ENCODE peak calls at places on chromosomes 1 and 21, in four cellular contexts. One of them, this sample, is unnamed.

GRCh38 chr1:31064685-31065309 is 720 bp downstream of the PUM1 start:
- DNase-seq in breast epithelium: no peak
- DNase-seq in adrenal gland: no peak
- DNase-seq in body of pancreas: peak; percentile 23
- DNase-seq in this sample: peak; percentile 81

GRCh38 chr1:78601068-78601467 is 19.2 kb upstream of the IFI44L start:
- DNase-seq in body of pancreas: no peak
- DNase-seq in breast epithelium: no peak
- DNase-seq in adrenal gland: no peak
- DNase-seq in this sample: no peak

GRCh38 chr1:218666263-218666662 is 321.1 kb downstream of the TGFB2 start:
- DNase-seq in adrenal gland: no peak
- DNase-seq in breast epithelium: no peak
- DNase-seq in body of pancreas: no peak
- DNase-seq in this sample: no peak

GRCh38 chr1:96002969-96003964 is 718.3 kb upstream of the PTBP2 start:
- DNase-seq in breast epithelium: no peak
- DNase-seq in adrenal gland: no peak
- DNase-seq in body of pancreas: no peak
- DNase-seq in this sample: no peak

GRCh38 chr1:52127181-52128175 is 14.4 kb upstream of the ZFYVE9 start:
- DNase-seq in body of pancreas: peak; percentile 65
- DNase-seq in breast epithelium: no peak
- DNase-seq in adrenal gland: peak; percentile 59
- DNase-seq in this sample: no peak

GRCh38 chr1:12433323-12434053 is 184.5 kb downstream of the DHRS3 start:
- DNase-seq in body of pancreas: peak; percentile 53
- DNase-seq in adrenal gland: peak; percentile 69
- DNase-seq in breast epithelium: no peak
- DNase-seq in this sample: no peak

GRCh38 chr1:235601087-235601486 is 48.5 kb downstream of the GNG4 start:
- DNase-seq in breast epithelium: no peak
- DNase-seq in adrenal gland: peak; percentile 63
- DNase-seq in body of pancreas: peak; percentile 8
- DNase-seq in this sample: peak; percentile 47

GRCh38 chr1:89604414-89604735 is 28.5 kb upstream of the LRRC8C start:
- DNase-seq in adrenal gland: no peak
- DNase-seq in breast epithelium: no peak
- DNase-seq in body of pancreas: no peak
- DNase-seq in this sample: no peak

GRCh38 chr1:145936247-145936646 is 9.0 kb upstream of the RBM8A start:
- DNase-seq in adrenal gland: no peak
- DNase-seq in breast epithelium: peak; percentile 61
- DNase-seq in body of pancreas: no peak
- DNase-seq in this sample: no peak

GRCh38 chr1:63453232-63453631 is 69.8 kb downstream of the ITGB3BP start:
- DNase-seq in breast epithelium: no peak
- DNase-seq in adrenal gland: no peak
- DNase-seq in body of pancreas: no peak
- DNase-seq in this sample: no peak

GRCh38 chr1:98030483-98030882 is 109.6 kb upstream of the DPYD start:
- DNase-seq in adrenal gland: no peak
- DNase-seq in breast epithelium: no peak
- DNase-seq in body of pancreas: no peak
- DNase-seq in this sample: no peak

GRCh38 chr1:93471911-93472310 is 24.0 kb downstream of the FNBP1L start:
- DNase-seq in body of pancreas: no peak
- DNase-seq in adrenal gland: no peak
- DNase-seq in breast epithelium: no peak
- DNase-seq in this sample: no peak

GRCh38 chr1:177338376-177338775 is 167.6 kb downstream of the BRINP2 start:
- DNase-seq in breast epithelium: no peak
- DNase-seq in body of pancreas: no peak
- DNase-seq in adrenal gland: no peak
- DNase-seq in this sample: no peak

GRCh38 chr1:112674986-112675727 is 698 bp downstream of the MOV10 start:
- DNase-seq in adrenal gland: peak; percentile 65
- DNase-seq in body of pancreas: peak; percentile 41
- DNase-seq in breast epithelium: no peak
- DNase-seq in this sample: peak; percentile 90

GRCh38 chr1:215188302-215188950 is 105.9 kb downstream of the KCNK2 start:
- DNase-seq in breast epithelium: no peak
- DNase-seq in body of pancreas: no peak
- DNase-seq in adrenal gland: no peak
- DNase-seq in this sample: no peak

GRCh38 chr1:209674957-209675566 is at the start of gene G0S2:
- DNase-seq in adrenal gland: peak; percentile 94
- DNase-seq in body of pancreas: peak; percentile 87
- DNase-seq in breast epithelium: no peak
- DNase-seq in this sample: peak; percentile 91

GRCh38 chr1:68147534-68147933 is 84.8 kb downstream of the WLS start:
- DNase-seq in adrenal gland: no peak
- DNase-seq in breast epithelium: no peak
- DNase-seq in body of pancreas: peak; percentile 44
- DNase-seq in this sample: no peak

GRCh38 chr1:246332078-246332477 is 175.0 kb downstream of the SMYD3 start:
- DNase-seq in body of pancreas: no peak
- DNase-seq in breast epithelium: no peak
- DNase-seq in adrenal gland: no peak
- DNase-seq in this sample: no peak

GRCh38 chr1:154490327-154490726 is 11.7 kb upstream of the TDRD10 start:
- DNase-seq in breast epithelium: no peak
- DNase-seq in adrenal gland: no peak
- DNase-seq in body of pancreas: no peak
- DNase-seq in this sample: no peak

GRCh38 chr1:157113631-157114030 is 14.0 kb upstream of the ETV3L start:
- DNase-seq in body of pancreas: no peak
- DNase-seq in breast epithelium: no peak
- DNase-seq in adrenal gland: no peak
- DNase-seq in this sample: no peak

GRCh38 chr1:222373831-222374603 is 173.9 kb downstream of the HHIPL2 start:
- DNase-seq in breast epithelium: no peak
- DNase-seq in body of pancreas: no peak
- DNase-seq in adrenal gland: no peak
- DNase-seq in this sample: no peak

GRCh38 chr21:31945576-31945975 is 72.8 kb downstream of the HUNK start:
- DNase-seq in breast epithelium: no peak
- DNase-seq in body of pancreas: peak; percentile 19
- DNase-seq in adrenal gland: no peak
- DNase-seq in this sample: no peak

GRCh38 chr1:25971044-25971881 is 26.6 kb downstream of the PAFAH2 start:
- DNase-seq in body of pancreas: no peak
- DNase-seq in adrenal gland: no peak
- DNase-seq in breast epithelium: no peak
- DNase-seq in this sample: no peak

GRCh38 chr1:58401991-58402390 is 144.5 kb downstream of the OMA1 start:
- DNase-seq in adrenal gland: no peak
- DNase-seq in body of pancreas: no peak
- DNase-seq in breast epithelium: no peak
- DNase-seq in this sample: no peak

GRCh38 chr1:179955731-179956130 is 1.1 kb downstream of the CEP350 start:
- DNase-seq in body of pancreas: no peak
- DNase-seq in adrenal gland: no peak
- DNase-seq in breast epithelium: no peak
- DNase-seq in this sample: no peak

GRCh38 chr1:11594222-11594621 is 60.0 kb downstream of the FBXO2 start:
- DNase-seq in adrenal gland: no peak
- DNase-seq in breast epithelium: no peak
- DNase-seq in body of pancreas: no peak
- DNase-seq in this sample: no peak

GRCh38 chr1:55466921-55467320 is 251.8 kb upstream of the USP24 start:
- DNase-seq in adrenal gland: no peak
- DNase-seq in breast epithelium: no peak
- DNase-seq in body of pancreas: no peak
- DNase-seq in this sample: no peak

GRCh38 chr1:1959840-1960479 is 40.9 kb upstream of the TMEM52 start:
- DNase-seq in adrenal gland: peak; percentile 93
- DNase-seq in breast epithelium: peak; percentile 71
- DNase-seq in body of pancreas: peak; percentile 86
- DNase-seq in this sample: peak; percentile 89

GRCh38 chr1:39410915-39411436 is 80.5 kb upstream of the BMP8A start:
- DNase-seq in breast epithelium: peak; percentile 82
- DNase-seq in body of pancreas: peak; percentile 87
- DNase-seq in adrenal gland: peak; percentile 90
- DNase-seq in this sample: peak; percentile 83

DNA sequence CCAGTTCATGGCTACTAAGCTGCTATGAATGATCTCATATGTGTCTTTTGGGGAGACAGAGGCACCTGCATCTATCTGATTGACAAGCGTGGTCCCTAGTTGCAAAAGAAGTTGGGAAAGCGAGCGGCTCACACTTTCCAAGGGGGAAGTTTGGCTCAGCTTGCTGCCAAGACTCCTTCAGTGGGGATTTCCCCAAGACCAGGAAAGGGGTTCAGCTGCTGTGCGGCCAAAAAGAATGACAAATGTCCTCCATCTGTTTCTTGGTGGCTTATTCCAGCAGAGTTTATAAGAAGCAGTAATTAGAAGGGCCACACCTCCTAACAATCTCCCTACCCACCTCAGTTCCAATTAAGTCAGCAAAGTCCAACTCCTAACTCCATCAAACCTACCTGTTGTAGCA is 128.5 kb upstream of the GALNT2 start:
- DNase-seq in adrenal gland: no peak
- DNase-seq in breast epithelium: no peak
- DNase-seq in body of pancreas: no peak
- DNase-seq in this sample: no peak
- TF ChIP-seq POLR2A in adrenal gland: no peak
- TF ChIP-seq POLR2A in breast epithelium: no peak
- TF ChIP-seq POLR2A in body of pancreas: no peak
- TF ChIP-seq POLR2A in this sample: no peak

DNA sequence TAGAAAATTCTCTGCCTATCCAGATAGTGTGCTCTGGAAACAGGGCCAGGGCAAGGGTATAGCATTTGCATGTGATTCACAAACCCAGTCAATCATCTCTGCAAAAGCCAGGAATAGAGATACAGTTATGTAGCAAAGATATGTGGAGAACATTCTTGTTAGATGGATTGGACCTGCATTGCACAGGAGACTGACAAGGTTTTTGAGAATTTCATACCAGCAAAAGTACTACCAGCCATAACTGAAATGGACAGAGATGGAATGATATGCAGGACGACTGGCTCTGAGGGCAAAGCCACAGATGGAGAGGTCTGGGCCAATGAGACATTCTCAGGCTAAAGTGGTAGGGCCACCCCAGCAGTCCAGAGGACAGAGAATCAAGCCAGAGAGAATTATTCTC is 24.7 kb downstream of the SCMH1 start:
- DNase-seq in breast epithelium: no peak
- DNase-seq in adrenal gland: no peak
- DNase-seq in body of pancreas: no peak
- DNase-seq in this sample: no peak
- H3K9me3 ChIP-seq in breast epithelium: peaks cover 10% of the 10 kb centered on the region
- H3K9me3 ChIP-seq in adrenal gland: no peaks in the 10 kb centered on the region
- H3K9me3 ChIP-seq in body of pancreas: no peaks in the 10 kb centered on the region
- H3K9me3 ChIP-seq in this sample: peaks cover 35% of the 10 kb centered on the region

GRCh38 chr1:172442404-172442803 is 1.5 kb downstream of the PIGC start:
- DNase-seq in breast epithelium: no peak
- DNase-seq in adrenal gland: no peak
- DNase-seq in body of pancreas: no peak
- DNase-seq in this sample: no peak

GRCh38 chr1:172447641-172448040 is 3.8 kb upstream of the PIGC start:
- DNase-seq in adrenal gland: peak; percentile 60
- DNase-seq in body of pancreas: no peak
- DNase-seq in breast epithelium: peak; percentile 89
- DNase-seq in this sample: no peak

GRCh38 chr1:172442843-172443565 is 865 bp downstream of the PIGC start:
- DNase-seq in body of pancreas: no peak
- DNase-seq in breast epithelium: no peak
- DNase-seq in adrenal gland: no peak
- DNase-seq in this sample: no peak

GRCh38 chr1:172446547-172446946 is 2.7 kb upstream of the PIGC start:
- DNase-seq in breast epithelium: no peak
- DNase-seq in adrenal gland: no peak
- DNase-seq in body of pancreas: no peak
- DNase-seq in this sample: no peak

DNA sequence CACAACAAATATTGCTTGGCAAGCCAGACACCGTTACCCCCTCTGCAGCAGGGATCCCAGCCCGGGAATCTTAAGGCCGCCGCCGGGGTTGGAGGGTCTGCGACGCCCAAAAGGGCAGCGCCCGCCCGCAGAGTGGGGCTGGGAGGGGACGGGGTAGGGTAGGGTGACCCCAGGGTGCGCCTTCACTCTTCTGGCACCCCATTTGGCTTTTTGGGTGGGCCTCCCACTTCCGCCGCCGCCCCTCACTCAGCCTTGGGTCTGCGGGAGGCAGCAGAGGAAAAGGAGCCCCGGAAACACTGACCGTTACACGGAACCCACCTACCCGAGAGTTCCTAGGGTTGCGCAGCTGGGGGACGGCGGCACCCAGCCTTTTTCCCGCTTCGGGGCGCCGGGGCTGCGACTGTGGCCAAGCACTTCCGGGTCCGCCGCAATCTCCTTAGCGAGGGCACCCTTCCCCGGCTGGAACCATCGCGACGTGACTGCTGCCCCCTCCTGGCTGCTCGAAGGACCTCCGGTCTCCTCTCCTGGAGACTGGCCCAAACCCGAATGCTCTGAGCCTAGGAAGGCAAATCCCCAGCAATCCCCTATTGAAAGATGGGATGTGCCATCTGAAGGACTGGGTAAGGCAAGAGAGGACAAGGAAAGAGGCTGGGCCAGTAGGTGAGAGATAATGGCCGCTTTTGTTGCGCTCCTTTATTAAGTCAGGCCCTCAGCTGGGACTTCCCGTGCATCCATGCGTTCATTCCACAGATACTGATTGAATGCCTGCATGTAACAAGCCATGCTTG is at the start of gene PIGC:
- DNase-seq in body of pancreas: peak; percentile 91
- DNase-seq in breast epithelium: peak; percentile 79
- DNase-seq in adrenal gland: peak; percentile 95
- DNase-seq in this sample: peak; percentile 99
- TF ChIP-seq POLR2A in body of pancreas: peak; percentile 77
- TF ChIP-seq POLR2A in breast epithelium: no peak
- TF ChIP-seq POLR2A in adrenal gland: no peak
- TF ChIP-seq POLR2A in this sample: no peak

DNA sequence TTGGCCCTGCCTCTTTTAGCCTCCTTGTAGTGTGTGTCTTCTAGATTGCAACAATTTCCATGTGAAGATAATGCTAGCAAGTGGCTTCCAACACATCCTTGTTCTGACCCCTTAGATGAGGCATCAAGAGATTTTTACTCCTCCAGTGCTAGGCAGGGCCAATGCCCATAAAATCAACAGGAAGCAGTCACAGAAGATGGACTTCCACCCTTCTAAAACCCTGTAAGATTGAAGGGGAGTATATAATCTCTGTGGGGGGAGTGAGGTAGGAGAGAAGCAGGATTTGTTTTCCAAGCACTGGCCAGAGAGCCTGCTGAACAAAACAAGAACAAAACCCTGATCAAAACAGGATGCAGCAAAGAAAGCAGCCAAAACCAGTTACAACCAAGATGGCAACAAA is 12.2 kb downstream of the GON4L start:
- DNase-seq in adrenal gland: no peak
- DNase-seq in body of pancreas: no peak
- DNase-seq in breast epithelium: no peak
- DNase-seq in this sample: no peak
- H3K9me3 ChIP-seq in adrenal gland: no peaks in the 10 kb centered on the region
- H3K9me3 ChIP-seq in body of pancreas: no peaks in the 10 kb centered on the region
- H3K9me3 ChIP-seq in breast epithelium: no peaks in the 10 kb centered on the region
- H3K9me3 ChIP-seq in this sample: no peaks in the 10 kb centered on the region

This sample was measured in spleen.